ENCODE peak calls at places on chromosomes 5 and 9, in nine cellular contexts. S is tibial artery, R is fibroblast of villous mesenchyme, V is cardiac fibroblast, M is AG04450, P is foreskin fibroblast, U is cardiac muscle cell, F is AG04449, Z is HCT116. D is an unnamed sample.

GRCh38 chr5:29379619-29380018 is 1813.9 kb upstream of the CDH6 start:
- DNase-seq in V (no peak), M (no peak), S (no peak), U (peak), Z (no peak), F (no peak), R (no peak), P (no peak), D (peak)

GRCh38 chr5:16726538-16726946 is 109.7 kb upstream of the RETREG1 start:
- DNase-seq in F (no peak), R (no peak), M (no peak), V (peak), S (no peak), U (no peak), Z (no peak), P (no peak), D (no peak)

GRCh38 chr5:123429993-123430392 is 6.8 kb upstream of the CEP120 start:
- DNase-seq in R (peak), P (peak), M (peak), V (peak), S (peak), Z (peak), U (no peak), F (peak), D (peak)

GRCh38 chr5:180901204-180902009 is 2.4 kb downstream of the BTNL8 start:
- DNase-seq in P (no peak), F (no peak), Z (no peak), S (no peak), R (no peak), M (no peak), V (no peak), U (no peak), D (no peak)

GRCh38 chr5:61139094-61139873 is 23.0 kb downstream of the SMIM15 start:
- DNase-seq in M (no peak), R (no peak), U (no peak), V (peak), F (no peak), P (peak), Z (no peak), S (no peak), D (no peak)

GRCh38 chr5:4553968-4554367 is 586.2 kb upstream of the ADAMTS16 start:
- DNase-seq in Z (no peak), V (no peak), S (no peak), P (no peak), F (no peak), U (peak), M (no peak), R (no peak), D (peak)

GRCh38 chr9:38620483-38621433 is at the start of gene ANKRD18A:
- DNase-seq in S (no peak), M (peak), V (peak), F (no peak), Z (peak), U (peak), P (peak), R (peak), D (peak)

GRCh38 chr9:129596541-129597328 is 24.2 kb downstream of the C9orf50 start:
- DNase-seq in R (peak), P (peak), F (no peak), S (peak), Z (peak), U (peak), V (peak), M (peak), D (no peak)

GRCh38 chr9:69936427-69936826 is 107.2 kb upstream of the MAMDC2 start:
- DNase-seq in V (peak), Z (no peak), S (no peak), F (peak), R (peak), P (peak), M (peak), U (no peak), D (no peak)

GRCh38 chr5:61790678-61791077 is 458.6 kb downstream of the ZSWIM6 start:
- DNase-seq in S (no peak), R (no peak), Z (peak), P (no peak), V (no peak), U (no peak), M (no peak), F (no peak), D (no peak)

GRCh38 chr9:114830546-114830945 is 24.7 kb upstream of the TNFSF15 start:
- DNase-seq in S (no peak), V (no peak), U (no peak), M (no peak), Z (no peak), P (no peak), F (no peak), R (no peak), D (no peak)

GRCh38 chr5:161847447-161847846 is 473 bp upstream of the GABRA1 start:
- DNase-seq in S (no peak), U (no peak), V (no peak), Z (no peak), P (no peak), R (no peak), F (no peak), M (no peak), D (no peak)

GRCh38 chr5:2190549-2190948 is 307.8 kb upstream of the IRX4 start:
- DNase-seq in Z (no peak), V (no peak), U (no peak), R (no peak), S (no peak), M (no peak), F (no peak), P (no peak), D (no peak)

GRCh38 chr9:105449081-105449480 is 1.2 kb downstream of the FSD1L start:
- DNase-seq in V (peak), M (no peak), F (no peak), U (no peak), S (no peak), Z (no peak), R (no peak), P (peak), D (no peak)

GRCh38 chr5:139494832-139495231 is 12.3 kb upstream of the STING1 start:
- DNase-seq in S (no peak), F (no peak), R (peak), U (no peak), M (no peak), V (peak), P (peak), Z (no peak), D (no peak)

GRCh38 chr9:96031366-96031824 is 155.9 kb downstream of the ERCC6L2 start:
- DNase-seq in U (no peak), R (peak), V (no peak), Z (no peak), S (peak), P (peak), F (no peak), M (no peak), D (no peak)

GRCh38 chr9:116629700-116630099 is 57.4 kb upstream of the TRIM32 start:
- DNase-seq in F (no peak), Z (no peak), M (no peak), V (no peak), R (no peak), U (no peak), P (no peak), S (no peak), D (no peak)

GRCh38 chr5:135490245-135491037 is 38.3 kb upstream of the TIFAB start:
- DNase-seq in V (peak), M (no peak), R (no peak), S (no peak), Z (no peak), F (no peak), U (peak), P (no peak), D (no peak)
- H3K4me3 ChIP-seq in V (peak), M (no peak), R (no peak), S (peak), Z (no peak), F (no peak), U (peak), P (no peak), D (no peak)

GRCh38 chr5:151078490-151079262 is 2.2 kb downstream of the TNIP1 start:
- DNase-seq in R (no peak), U (no peak), V (no peak), M (no peak), S (no peak), P (no peak), F (no peak), Z (no peak), D (no peak)

GRCh38 chr5:151079838-151080619 is 805 bp downstream of the TNIP1 start:
- DNase-seq in R (peak), F (no peak), S (no peak), U (no peak), Z (no peak), V (peak), P (peak), M (no peak), D (no peak)

GRCh38 chr5:151081426-151082273 is 816 bp upstream of the TNIP1 start:
- DNase-seq in R (peak), M (no peak), P (peak), V (peak), U (peak), F (no peak), S (no peak), Z (no peak), D (no peak)

GRCh38 chr5:151082274-151082902 is 1.6 kb upstream of the TNIP1 start:
- DNase-seq in V (no peak), Z (no peak), U (peak), P (peak), S (no peak), F (no peak), R (no peak), M (no peak), D (no peak)

DNA sequence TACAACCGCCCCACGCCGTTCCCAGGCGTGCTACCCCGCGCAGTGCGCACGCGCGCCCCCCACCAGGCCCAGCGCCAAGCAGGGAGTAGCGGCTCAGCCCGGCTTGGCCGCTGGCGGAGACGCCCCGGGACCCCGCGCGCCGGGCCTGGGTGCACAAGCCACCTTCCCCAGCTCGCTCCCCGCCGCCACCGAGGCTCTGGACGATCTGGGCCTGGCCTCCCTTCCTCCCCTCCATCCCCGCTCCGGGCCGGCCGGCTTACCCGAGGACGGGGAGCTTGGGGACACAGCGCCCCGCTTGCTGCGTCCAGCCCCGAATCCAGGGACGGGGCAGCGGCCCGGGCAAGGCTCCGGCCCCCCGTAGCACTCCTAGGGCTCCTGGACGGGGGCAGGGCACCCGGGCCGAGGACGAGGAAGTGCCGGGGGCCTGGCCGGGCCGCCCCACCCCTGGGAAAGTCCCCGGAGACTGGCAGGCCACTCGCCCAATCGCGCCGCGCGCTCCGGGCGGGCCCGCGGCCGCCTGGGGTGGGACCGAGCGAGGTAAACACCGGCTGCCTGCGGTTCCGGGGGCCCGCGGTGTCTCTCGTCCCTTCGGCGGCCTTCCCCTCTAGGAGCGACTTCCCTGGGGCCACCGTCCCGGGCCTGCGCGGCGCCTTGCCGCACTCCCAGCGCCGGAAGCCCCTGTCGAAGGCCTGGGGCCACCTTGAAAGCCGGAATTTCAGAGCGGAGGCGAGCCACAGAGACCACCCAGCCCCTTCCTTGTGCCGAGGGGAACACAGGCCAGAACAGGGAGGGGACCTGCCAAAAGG is at the start of gene TNIP1:
- DNase-seq in F (no peak), U (peak), M (no peak), S (peak), R (peak), V (peak), Z (peak), P (peak), D (no peak)
- TF ChIP-seq CTCF in F (no peak), U (no peak), M (no peak), S (no peak), R (no peak), V (no peak), Z (no peak), P (no peak), D (no peak)

GRCh38 chr9:136047775-136048559 is 47.1 kb downstream of the NACC2 start:
- DNase-seq in Z (no peak), M (no peak), S (no peak), P (no peak), R (no peak), U (no peak), V (no peak), F (no peak), D (no peak)

GRCh38 chr9:136049451-136050265 is 45.4 kb downstream of the NACC2 start:
- DNase-seq in Z (no peak), U (no peak), M (no peak), R (no peak), S (no peak), V (no peak), F (no peak), P (no peak), D (no peak)

GRCh38 chr9:136047076-136047774 is 47.9 kb downstream of the NACC2 start:
- DNase-seq in V (no peak), Z (no peak), S (no peak), F (no peak), M (no peak), U (no peak), R (no peak), P (no peak), D (no peak)

GRCh38 chr9:136050266-136050705 is 44.8 kb downstream of the NACC2 start:
- DNase-seq in F (no peak), V (no peak), M (no peak), P (no peak), Z (no peak), S (no peak), U (no peak), R (no peak), D (no peak)

GRCh38 chr9:136048560-136049411 is 46.3 kb downstream of the NACC2 start:
- DNase-seq in Z (no peak), S (no peak), F (no peak), R (no peak), M (no peak), V (no peak), P (no peak), U (no peak), D (no peak)
- H3K4me3 ChIP-seq in Z (no peak), S (no peak), F (no peak), R (no peak), M (no peak), V (no peak), P (no peak), U (no peak), D (no peak)

GRCh38 chr5:77869115-77869798 is 93.1 kb upstream of the TBCA start:
- DNase-seq in P (no peak), U (no peak), R (no peak), F (no peak), S (no peak), Z (no peak), V (no peak), M (no peak), D (no peak)

GRCh38 chr5:77867194-77867691 is 91.1 kb upstream of the TBCA start:
- DNase-seq in P (peak), S (no peak), V (peak), F (no peak), Z (no peak), U (no peak), R (peak), M (no peak), D (no peak)

GRCh38 chr5:77864997-77865396 is 88.9 kb upstream of the TBCA start:
- DNase-seq in Z (no peak), M (no peak), F (no peak), P (no peak), V (no peak), U (peak), R (no peak), S (no peak), D (no peak)

GRCh38 chr5:77866198-77866597 is 90.1 kb upstream of the TBCA start:
- DNase-seq in Z (no peak), U (no peak), V (no peak), S (no peak), P (no peak), R (no peak), M (no peak), F (no peak), D (no peak)

DNA sequence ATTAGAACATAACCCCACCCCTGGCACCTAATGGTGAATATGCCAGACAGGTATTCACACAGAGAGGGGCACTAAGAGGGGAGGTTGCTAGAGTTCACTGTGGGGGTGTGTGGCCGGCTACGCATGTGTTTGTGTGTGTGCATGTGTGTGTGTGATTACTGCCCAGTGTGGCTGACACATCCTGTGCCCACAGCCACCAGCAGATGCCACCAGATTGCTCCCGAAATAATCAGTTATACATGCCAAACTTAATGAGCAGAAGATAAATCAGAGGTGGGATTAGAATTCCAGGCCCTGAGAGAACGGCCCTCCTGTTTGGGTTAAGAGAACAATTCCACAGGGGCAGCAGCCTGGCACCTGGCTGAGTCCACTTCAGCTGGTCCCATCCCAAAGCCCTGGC is 91.8 kb upstream of the TBCA start:
- DNase-seq in P (no peak), R (no peak), M (no peak), F (no peak), Z (no peak), V (no peak), S (no peak), U (no peak), D (no peak)
- TF ChIP-seq CTCF in P (no peak), R (no peak), M (no peak), F (no peak), Z (peak), V (no peak), S (no peak), U (no peak), D (no peak)

DNA sequence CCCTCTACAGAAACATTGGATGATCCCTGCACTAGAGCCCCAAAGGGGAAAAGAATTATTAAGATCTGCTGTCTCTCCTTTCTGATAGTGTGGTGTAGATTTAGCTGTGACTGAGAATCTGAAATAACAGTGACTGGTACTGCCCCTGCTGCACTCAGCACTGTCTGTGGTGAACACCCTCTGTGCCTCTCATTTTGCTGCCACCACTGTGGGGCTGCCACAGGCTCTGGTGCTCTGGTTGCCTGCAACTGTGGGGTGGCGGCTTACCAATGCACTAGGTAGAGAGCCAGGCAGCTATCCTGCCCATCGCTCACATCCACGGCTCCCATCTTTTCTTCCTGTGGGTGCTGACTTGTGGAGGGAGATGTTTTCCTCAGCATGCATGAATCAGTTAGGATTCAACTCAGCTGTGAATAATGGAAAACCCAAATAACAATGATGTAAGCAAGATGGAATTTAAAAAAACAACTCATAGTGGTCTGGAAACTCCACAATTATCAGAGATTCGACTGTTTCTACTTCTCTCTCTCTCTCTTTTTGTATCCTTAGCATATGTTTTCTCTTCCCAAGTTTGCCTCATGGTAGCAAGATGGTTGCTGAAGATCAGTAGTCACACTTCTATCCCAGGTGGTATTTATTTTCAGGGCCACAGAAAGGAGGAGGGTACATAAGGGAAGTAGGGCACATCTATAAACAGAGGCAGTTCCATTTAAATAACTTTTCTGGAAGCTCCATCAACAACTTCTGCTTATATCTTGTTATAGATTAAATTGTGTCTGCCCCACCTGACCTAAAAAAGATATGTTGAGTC is 99.8 kb upstream of the DAP start:
- DNase-seq in V (peak), M (peak), F (peak), Z (no peak), R (peak), P (peak), U (no peak), S (no peak), D (peak)
- H3K4me3 ChIP-seq in V (no peak), M (no peak), F (no peak), Z (no peak), R (no peak), P (no peak), U (no peak), S (no peak), D (no peak)

DNA sequence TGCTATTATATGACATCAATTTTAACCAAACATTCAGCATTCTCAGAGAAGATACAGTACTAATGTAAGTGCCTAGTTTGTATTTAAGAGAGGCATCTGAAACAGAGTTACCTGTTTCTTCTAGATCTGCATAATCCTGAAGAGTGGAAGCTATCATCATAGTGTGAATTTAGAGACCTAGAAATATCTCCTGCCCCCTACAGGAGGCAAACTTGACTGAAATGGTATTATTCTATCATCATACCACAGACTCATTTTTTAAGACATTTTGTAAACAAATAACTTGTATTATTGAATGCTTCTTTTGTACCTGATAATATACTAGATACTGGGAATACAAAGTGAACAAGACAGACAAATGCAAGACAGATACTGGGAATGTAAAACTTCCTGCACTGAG is 216.8 kb upstream of the RPS23 start:
- DNase-seq in R (peak), S (no peak), P (peak), F (no peak), U (no peak), V (peak), Z (no peak), M (no peak), D (no peak)
- TF ChIP-seq CTCF in R (peak), S (no peak), P (peak), F (peak), U (peak), V (no peak), Z (peak), M (peak), D (no peak)

GRCh38 chr5:32029291-32029690 is 144.8 kb downstream of the GOLPH3 start:
- DNase-seq in P (peak), V (peak), Z (no peak), F (no peak), U (no peak), S (no peak), M (no peak), R (no peak), D (no peak)

GRCh38 chr5:32027717-32028321 is 146.3 kb downstream of the GOLPH3 start:
- DNase-seq in P (peak), R (peak), F (peak), M (peak), V (peak), S (peak), U (peak), Z (peak), D (peak)

GRCh38 chr5:32030226-32030625 is 143.9 kb downstream of the GOLPH3 start:
- DNase-seq in S (no peak), U (no peak), M (no peak), V (peak), Z (no peak), P (peak), F (no peak), R (no peak), D (no peak)

GRCh38 chr5:32024751-32025150 is 149.4 kb downstream of the GOLPH3 start:
- DNase-seq in Z (no peak), U (no peak), S (no peak), V (no peak), R (no peak), P (no peak), M (no peak), F (no peak), D (no peak)

GRCh38 chr5:32027093-32027716 is 146.9 kb downstream of the GOLPH3 start:
- DNase-seq in S (no peak), V (peak), R (peak), M (no peak), Z (no peak), P (no peak), U (no peak), F (no peak), D (no peak)
- H3K4me3 ChIP-seq in S (no peak), V (no peak), R (peak), M (peak), Z (no peak), P (peak), U (no peak), F (peak), D (peak)